ENCODE peak calls at places on chromosomes 12 and 14, in six cellular contexts. One of them, this sample, is unnamed.

GRCh38 chr12:41531147-41531829 is 343.2 kb downstream of the PDZRN4 start:
- DNase-seq in ovary: peak
- DNase-seq in NCI-H1092 treated with DMSO at 0.1 percent for 48 hours: no peak
- DNase-seq in naive B cell: no peak
- DNase-seq in COR-L47: no peak
- DNase-seq in fibroblast of mammary gland: peak
- DNase-seq in this sample: no peak

GRCh38 chr12:117032593-117033381 is 66.4 kb downstream of the TESC start:
- DNase-seq in fibroblast of mammary gland: peak
- DNase-seq in ovary: peak
- DNase-seq in NCI-H1092 treated with DMSO at 0.1 percent for 48 hours: peak
- DNase-seq in COR-L47: no peak
- DNase-seq in naive B cell: no peak
- DNase-seq in this sample: peak

GRCh38 chr14:106883218-106883692 is 1356.9 kb downstream of the TMEM121 start:
- DNase-seq in COR-L47: no peak
- DNase-seq in NCI-H1092 treated with DMSO at 0.1 percent for 48 hours: no peak
- DNase-seq in fibroblast of mammary gland: no peak
- DNase-seq in naive B cell: no peak
- DNase-seq in ovary: peak
- DNase-seq in this sample: no peak

GRCh38 chr14:74468513-74468912 is 24.6 kb downstream of the NPC2 start:
- DNase-seq in ovary: no peak
- DNase-seq in NCI-H1092 treated with DMSO at 0.1 percent for 48 hours: no peak
- DNase-seq in COR-L47: no peak
- DNase-seq in naive B cell: no peak
- DNase-seq in fibroblast of mammary gland: no peak
- DNase-seq in this sample: no peak

GRCh38 chr12:128178551-128178950 is 88.4 kb upstream of the TMEM132C start:
- DNase-seq in ovary: no peak
- DNase-seq in COR-L47: no peak
- DNase-seq in naive B cell: no peak
- DNase-seq in fibroblast of mammary gland: no peak
- DNase-seq in NCI-H1092 treated with DMSO at 0.1 percent for 48 hours: no peak
- DNase-seq in this sample: no peak

GRCh38 chr14:55780156-55780946 is 200.3 kb downstream of the KTN1 start:
- DNase-seq in naive B cell: no peak
- DNase-seq in NCI-H1092 treated with DMSO at 0.1 percent for 48 hours: no peak
- DNase-seq in ovary: no peak
- DNase-seq in fibroblast of mammary gland: peak
- DNase-seq in COR-L47: no peak
- DNase-seq in this sample: no peak

GRCh38 chr14:64614992-64615391 is 65.2 kb downstream of the PPP1R36 start:
- DNase-seq in naive B cell: no peak
- DNase-seq in ovary: no peak
- DNase-seq in NCI-H1092 treated with DMSO at 0.1 percent for 48 hours: no peak
- DNase-seq in COR-L47: no peak
- DNase-seq in fibroblast of mammary gland: no peak
- DNase-seq in this sample: no peak

GRCh38 chr12:28603801-28604200 is 413.5 kb downstream of the CCDC91 start:
- DNase-seq in COR-L47: no peak
- DNase-seq in fibroblast of mammary gland: peak
- DNase-seq in naive B cell: no peak
- DNase-seq in ovary: no peak
- DNase-seq in NCI-H1092 treated with DMSO at 0.1 percent for 48 hours: no peak
- DNase-seq in this sample: no peak

GRCh38 chr12:53929527-53929926 is 9.1 kb upstream of the HOXC13 start:
- DNase-seq in fibroblast of mammary gland: no peak
- DNase-seq in naive B cell: no peak
- DNase-seq in ovary: no peak
- DNase-seq in NCI-H1092 treated with DMSO at 0.1 percent for 48 hours: no peak
- DNase-seq in COR-L47: no peak
- DNase-seq in this sample: no peak

GRCh38 chr14:106848330-106849121 is 1322.1 kb downstream of the TMEM121 start:
- DNase-seq in naive B cell: peak
- DNase-seq in ovary: no peak
- DNase-seq in NCI-H1092 treated with DMSO at 0.1 percent for 48 hours: no peak
- DNase-seq in COR-L47: peak
- DNase-seq in fibroblast of mammary gland: peak
- DNase-seq in this sample: no peak

GRCh38 chr12:105679982-105680381 is 349.5 kb downstream of the C12orf75 start:
- DNase-seq in COR-L47: no peak
- DNase-seq in NCI-H1092 treated with DMSO at 0.1 percent for 48 hours: no peak
- DNase-seq in naive B cell: no peak
- DNase-seq in ovary: no peak
- DNase-seq in fibroblast of mammary gland: no peak
- DNase-seq in this sample: no peak

GRCh38 chr12:93722757-93723567 is 45.8 kb downstream of the CRADD start:
- DNase-seq in ovary: no peak
- DNase-seq in COR-L47: no peak
- DNase-seq in fibroblast of mammary gland: peak
- DNase-seq in naive B cell: no peak
- DNase-seq in NCI-H1092 treated with DMSO at 0.1 percent for 48 hours: no peak
- DNase-seq in this sample: no peak

GRCh38 chr12:110537605-110538409 is 35.7 kb downstream of the RAD9B start:
- DNase-seq in naive B cell: no peak
- DNase-seq in NCI-H1092 treated with DMSO at 0.1 percent for 48 hours: no peak
- DNase-seq in fibroblast of mammary gland: peak
- DNase-seq in COR-L47: no peak
- DNase-seq in ovary: no peak
- DNase-seq in this sample: no peak

GRCh38 chr12:117658226-117658625 is 296.8 kb upstream of the NOS1 start:
- DNase-seq in naive B cell: no peak
- DNase-seq in fibroblast of mammary gland: no peak
- DNase-seq in NCI-H1092 treated with DMSO at 0.1 percent for 48 hours: no peak
- DNase-seq in COR-L47: no peak
- DNase-seq in ovary: no peak
- DNase-seq in this sample: no peak

GRCh38 chr12:110741795-110742717 is 635 bp downstream of the PPP1CC start:
- DNase-seq in ovary: no peak
- DNase-seq in NCI-H1092 treated with DMSO at 0.1 percent for 48 hours: peak
- DNase-seq in fibroblast of mammary gland: peak
- DNase-seq in naive B cell: peak
- DNase-seq in COR-L47: peak
- DNase-seq in this sample: no peak

GRCh38 chr12:53452159-53453077 is 516 bp downstream of the PCBP2 start:
- DNase-seq in NCI-H1092 treated with DMSO at 0.1 percent for 48 hours: peak
- DNase-seq in naive B cell: peak
- DNase-seq in COR-L47: peak
- DNase-seq in fibroblast of mammary gland: peak
- DNase-seq in ovary: peak
- DNase-seq in this sample: peak

GRCh38 chr14:62015945-62016344 is 253.7 kb downstream of the SNAPC1 start:
- DNase-seq in NCI-H1092 treated with DMSO at 0.1 percent for 48 hours: peak
- DNase-seq in COR-L47: no peak
- DNase-seq in fibroblast of mammary gland: peak
- DNase-seq in naive B cell: no peak
- DNase-seq in ovary: no peak
- DNase-seq in this sample: no peak

GRCh38 chr14:83940253-83940652 is 1589.7 kb upstream of the FLRT2 start:
- DNase-seq in COR-L47: peak
- DNase-seq in fibroblast of mammary gland: no peak
- DNase-seq in ovary: no peak
- DNase-seq in NCI-H1092 treated with DMSO at 0.1 percent for 48 hours: peak
- DNase-seq in naive B cell: no peak
- DNase-seq in this sample: no peak

GRCh38 chr14:104395941-104396681 is 183.5 kb upstream of the C14orf180 start:
- DNase-seq in COR-L47: no peak
- DNase-seq in naive B cell: no peak
- DNase-seq in ovary: no peak
- DNase-seq in NCI-H1092 treated with DMSO at 0.1 percent for 48 hours: no peak
- DNase-seq in fibroblast of mammary gland: no peak
- DNase-seq in this sample: no peak

GRCh38 chr14:88614218-88614907 is 51.5 kb downstream of the ZC3H14 start:
- DNase-seq in ovary: no peak
- DNase-seq in naive B cell: no peak
- DNase-seq in fibroblast of mammary gland: peak
- DNase-seq in COR-L47: no peak
- DNase-seq in NCI-H1092 treated with DMSO at 0.1 percent for 48 hours: no peak
- DNase-seq in this sample: no peak

GRCh38 chr12:130871286-130872178 is at the start of gene RAN:
- DNase-seq in naive B cell: peak
- DNase-seq in NCI-H1092 treated with DMSO at 0.1 percent for 48 hours: peak
- DNase-seq in fibroblast of mammary gland: peak
- DNase-seq in ovary: peak
- DNase-seq in COR-L47: peak
- DNase-seq in this sample: peak

GRCh38 chr12:129911437-129912049 is 7.7 kb upstream of the TMEM132D start:
- DNase-seq in ovary: no peak
- DNase-seq in NCI-H1092 treated with DMSO at 0.1 percent for 48 hours: peak
- DNase-seq in fibroblast of mammary gland: peak
- DNase-seq in naive B cell: peak
- DNase-seq in COR-L47: peak
- DNase-seq in this sample: peak

GRCh38 chr12:4108803-4109345 is 164.7 kb upstream of the CCND2 start:
- DNase-seq in ovary: no peak
- DNase-seq in NCI-H1092 treated with DMSO at 0.1 percent for 48 hours: no peak
- DNase-seq in fibroblast of mammary gland: peak
- DNase-seq in naive B cell: no peak
- DNase-seq in COR-L47: no peak
- DNase-seq in this sample: no peak

GRCh38 chr14:104145826-104146642 is 7.6 kb downstream of the KIF26A start:
- DNase-seq in fibroblast of mammary gland: no peak
- DNase-seq in ovary: no peak
- DNase-seq in naive B cell: no peak
- DNase-seq in COR-L47: no peak
- DNase-seq in NCI-H1092 treated with DMSO at 0.1 percent for 48 hours: no peak
- DNase-seq in this sample: no peak

GRCh38 chr14:99257673-99258221 is 14.2 kb downstream of the BCL11B start:
- DNase-seq in NCI-H1092 treated with DMSO at 0.1 percent for 48 hours: no peak
- DNase-seq in ovary: no peak
- DNase-seq in fibroblast of mammary gland: no peak
- DNase-seq in COR-L47: no peak
- DNase-seq in naive B cell: no peak
- DNase-seq in this sample: no peak

GRCh38 chr14:69261761-69262331 is 1.9 kb downstream of the GALNT16 start:
- DNase-seq in fibroblast of mammary gland: no peak
- DNase-seq in naive B cell: no peak
- DNase-seq in ovary: no peak
- DNase-seq in COR-L47: no peak
- DNase-seq in NCI-H1092 treated with DMSO at 0.1 percent for 48 hours: no peak
- DNase-seq in this sample: no peak

GRCh38 chr12:50231346-50231745 is 52.0 kb downstream of the LIMA1 start:
- DNase-seq in naive B cell: no peak
- DNase-seq in fibroblast of mammary gland: no peak
- DNase-seq in ovary: no peak
- DNase-seq in COR-L47: no peak
- DNase-seq in NCI-H1092 treated with DMSO at 0.1 percent for 48 hours: no peak
- DNase-seq in this sample: no peak

GRCh38 chr14:54893151-54893760 is 9.4 kb downstream of the GCH1 start:
- DNase-seq in COR-L47: peak
- DNase-seq in ovary: no peak
- DNase-seq in naive B cell: peak
- DNase-seq in NCI-H1092 treated with DMSO at 0.1 percent for 48 hours: peak
- DNase-seq in fibroblast of mammary gland: peak
- DNase-seq in this sample: peak

GRCh38 chr14:89665262-89665661 is 248.2 kb upstream of the FOXN3 start:
- DNase-seq in ovary: no peak
- DNase-seq in NCI-H1092 treated with DMSO at 0.1 percent for 48 hours: no peak
- DNase-seq in naive B cell: no peak
- DNase-seq in COR-L47: no peak
- DNase-seq in fibroblast of mammary gland: no peak
- DNase-seq in this sample: no peak

GRCh38 chr12:25994252-25994651 is 35.8 kb downstream of the RASSF8 start:
- DNase-seq in fibroblast of mammary gland: peak
- DNase-seq in naive B cell: no peak
- DNase-seq in ovary: no peak
- DNase-seq in COR-L47: no peak
- DNase-seq in NCI-H1092 treated with DMSO at 0.1 percent for 48 hours: no peak
- DNase-seq in this sample: no peak

GRCh38 chr14:54669759-54670630 is 103.1 kb downstream of the SAMD4A start:
- DNase-seq in naive B cell: no peak
- DNase-seq in fibroblast of mammary gland: peak
- DNase-seq in ovary: no peak
- DNase-seq in NCI-H1092 treated with DMSO at 0.1 percent for 48 hours: no peak
- DNase-seq in COR-L47: no peak
- DNase-seq in this sample: no peak

GRCh38 chr14:36320210-36321003 is at the start of gene MBIP:
- DNase-seq in ovary: peak
- DNase-seq in NCI-H1092 treated with DMSO at 0.1 percent for 48 hours: peak
- DNase-seq in naive B cell: peak
- DNase-seq in fibroblast of mammary gland: peak
- DNase-seq in COR-L47: peak
- DNase-seq in this sample: peak

GRCh38 chr12:86264451-86265328 is 8.5 kb upstream of the MGAT4C start:
- DNase-seq in naive B cell: no peak
- DNase-seq in ovary: no peak
- DNase-seq in NCI-H1092 treated with DMSO at 0.1 percent for 48 hours: no peak
- DNase-seq in fibroblast of mammary gland: no peak
- DNase-seq in COR-L47: peak
- DNase-seq in this sample: peak

GRCh38 chr14:59849371-59850130 is 21.0 kb downstream of the RTN1 start:
- DNase-seq in ovary: no peak
- DNase-seq in NCI-H1092 treated with DMSO at 0.1 percent for 48 hours: no peak
- DNase-seq in naive B cell: no peak
- DNase-seq in fibroblast of mammary gland: no peak
- DNase-seq in COR-L47: no peak
- DNase-seq in this sample: no peak